ENCODE peak calls at places on chromosomes 12 and 14, in six cellular contexts. One of them, this sample, is unnamed.

GRCh38 chr12:2266666-2267623 is 214.2 kb downstream of the CACNA1C start:
- DNase-seq in heart left ventricle: no peak
- DNase-seq in skeletal muscle cell: no peak
- DNase-seq in CD8-positive, alpha-beta memory T cell: no peak
- DNase-seq in CD8-positive, alpha-beta T cell: no peak
- DNase-seq in cardiac muscle cell: no peak
- DNase-seq in this sample: no peak

GRCh38 chr14:98724734-98725133 is 547.3 kb downstream of the BCL11B start:
- DNase-seq in heart left ventricle: no peak
- DNase-seq in skeletal muscle cell: no peak
- DNase-seq in CD8-positive, alpha-beta memory T cell: no peak
- DNase-seq in CD8-positive, alpha-beta T cell: no peak
- DNase-seq in cardiac muscle cell: no peak
- DNase-seq in this sample: no peak

GRCh38 chr14:53927171-53927570 is 29.5 kb downstream of the BMP4 start:
- DNase-seq in heart left ventricle: no peak
- DNase-seq in skeletal muscle cell: peak; percentile 9
- DNase-seq in CD8-positive, alpha-beta memory T cell: no peak
- DNase-seq in CD8-positive, alpha-beta T cell: no peak
- DNase-seq in cardiac muscle cell: no peak
- DNase-seq in this sample: no peak

GRCh38 chr12:32917094-32917611 is 20.6 kb upstream of the PKP2 start:
- DNase-seq in heart left ventricle: no peak
- DNase-seq in skeletal muscle cell: no peak
- DNase-seq in CD8-positive, alpha-beta memory T cell: no peak
- DNase-seq in CD8-positive, alpha-beta T cell: no peak
- DNase-seq in cardiac muscle cell: no peak
- DNase-seq in this sample: peak; percentile 55

GRCh38 chr14:89378119-89378518 is 38.9 kb downstream of the FOXN3 start:
- DNase-seq in heart left ventricle: no peak
- DNase-seq in skeletal muscle cell: peak; percentile 23
- DNase-seq in CD8-positive, alpha-beta memory T cell: no peak
- DNase-seq in CD8-positive, alpha-beta T cell: no peak
- DNase-seq in cardiac muscle cell: no peak
- DNase-seq in this sample: no peak

GRCh38 chr14:26984318-26985177 is 386.7 kb upstream of the NOVA1 start:
- DNase-seq in heart left ventricle: peak; percentile 52
- DNase-seq in skeletal muscle cell: peak; percentile 31
- DNase-seq in CD8-positive, alpha-beta memory T cell: no peak
- DNase-seq in CD8-positive, alpha-beta T cell: no peak
- DNase-seq in cardiac muscle cell: peak; percentile 81
- DNase-seq in this sample: peak; percentile 64

GRCh38 chr12:57808351-57808750 is 10.2 kb downstream of the AVIL start:
- DNase-seq in heart left ventricle: no peak
- DNase-seq in skeletal muscle cell: no peak
- DNase-seq in CD8-positive, alpha-beta memory T cell: no peak
- DNase-seq in CD8-positive, alpha-beta T cell: no peak
- DNase-seq in cardiac muscle cell: no peak
- DNase-seq in this sample: no peak

GRCh38 chr12:49138587-49138986 is 7.4 kb upstream of the TUBA1B start:
- DNase-seq in heart left ventricle: no peak
- DNase-seq in skeletal muscle cell: no peak
- DNase-seq in CD8-positive, alpha-beta memory T cell: no peak
- DNase-seq in CD8-positive, alpha-beta T cell: no peak
- DNase-seq in cardiac muscle cell: no peak
- DNase-seq in this sample: no peak

GRCh38 chr14:75434557-75435248 is 6.9 kb downstream of the JDP2 start:
- DNase-seq in heart left ventricle: no peak
- DNase-seq in skeletal muscle cell: no peak
- DNase-seq in CD8-positive, alpha-beta memory T cell: no peak
- DNase-seq in CD8-positive, alpha-beta T cell: no peak
- DNase-seq in cardiac muscle cell: no peak
- DNase-seq in this sample: no peak

GRCh38 chr14:51430600-51430999 is 190.6 kb downstream of the TMX1 start:
- DNase-seq in heart left ventricle: no peak
- DNase-seq in skeletal muscle cell: peak; percentile 71
- DNase-seq in CD8-positive, alpha-beta memory T cell: no peak
- DNase-seq in CD8-positive, alpha-beta T cell: no peak
- DNase-seq in cardiac muscle cell: no peak
- DNase-seq in this sample: peak; percentile 49

DNA sequence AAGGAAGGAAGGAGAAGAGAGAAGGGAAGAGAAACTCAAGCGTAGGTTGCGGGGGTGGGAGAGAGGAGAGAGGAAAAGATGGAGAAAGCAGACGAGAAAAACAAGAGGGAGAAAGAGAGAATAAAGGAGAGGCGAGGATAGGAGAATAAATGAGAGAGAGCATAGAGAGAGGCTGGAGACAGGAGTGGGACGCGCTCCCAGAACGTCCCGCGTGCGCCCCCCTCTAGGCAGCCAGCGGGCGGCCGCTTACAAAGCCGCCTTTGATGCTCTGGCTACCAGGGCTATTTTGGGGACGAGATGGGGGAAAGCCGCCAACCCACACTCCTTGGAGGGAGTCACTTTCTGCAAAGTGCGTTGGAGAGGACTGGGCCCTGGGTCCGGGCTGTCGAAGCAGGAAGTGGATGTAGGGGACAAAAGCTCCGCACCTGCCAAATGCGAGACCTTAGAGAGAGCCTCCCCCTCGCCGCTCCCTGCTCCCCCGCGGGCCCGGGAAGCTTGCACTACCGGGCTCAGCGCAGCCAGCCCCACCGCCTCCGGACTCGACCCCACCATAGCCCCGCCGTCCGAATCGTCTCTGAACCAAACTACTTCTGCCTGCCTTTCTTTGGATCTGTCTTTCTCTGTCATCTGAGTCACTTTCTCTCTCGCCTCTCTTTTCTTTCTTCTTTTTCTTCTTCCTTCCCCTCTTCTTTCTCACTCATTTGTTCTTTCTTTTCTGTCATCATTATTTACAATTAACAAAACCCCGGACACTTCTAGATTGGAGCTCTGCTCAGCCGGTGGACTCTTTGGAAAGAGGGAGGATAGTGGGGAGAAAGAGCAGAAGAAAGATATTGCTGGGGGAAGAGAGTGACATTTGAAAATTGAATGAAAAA is 8.0 kb downstream of the ASCL1 start:
- DNase-seq in heart left ventricle: no peak
- DNase-seq in skeletal muscle cell: no peak
- DNase-seq in CD8-positive, alpha-beta memory T cell: no peak
- DNase-seq in CD8-positive, alpha-beta T cell: no peak
- DNase-seq in cardiac muscle cell: peak; percentile 2
- DNase-seq in this sample: no peak
- H3K4me3 ChIP-seq in heart left ventricle: no peak overlapping the region
- H3K4me3 ChIP-seq in skeletal muscle cell: no peak overlapping the region
- H3K4me3 ChIP-seq in CD8-positive, alpha-beta memory T cell: no peak overlapping the region
- H3K4me3 ChIP-seq in CD8-positive, alpha-beta T cell: no peak overlapping the region
- H3K4me3 ChIP-seq in cardiac muscle cell: peak overlapping the region; percentile 4
- H3K4me3 ChIP-seq in this sample: no peak overlapping the region

GRCh38 chr12:102021540-102022246 is 40.1 kb downstream of the WASHC3 start:
- DNase-seq in heart left ventricle: no peak
- DNase-seq in skeletal muscle cell: no peak
- DNase-seq in CD8-positive, alpha-beta memory T cell: no peak
- DNase-seq in CD8-positive, alpha-beta T cell: no peak
- DNase-seq in cardiac muscle cell: no peak
- DNase-seq in this sample: no peak

GRCh38 chr12:102024765-102025164 is 37.0 kb downstream of the WASHC3 start:
- DNase-seq in heart left ventricle: no peak
- DNase-seq in skeletal muscle cell: no peak
- DNase-seq in CD8-positive, alpha-beta memory T cell: no peak
- DNase-seq in CD8-positive, alpha-beta T cell: no peak
- DNase-seq in cardiac muscle cell: no peak
- DNase-seq in this sample: no peak

GRCh38 chr12:102026728-102027127 is 35.1 kb downstream of the WASHC3 start:
- DNase-seq in heart left ventricle: no peak
- DNase-seq in skeletal muscle cell: no peak
- DNase-seq in CD8-positive, alpha-beta memory T cell: no peak
- DNase-seq in CD8-positive, alpha-beta T cell: no peak
- DNase-seq in cardiac muscle cell: no peak
- DNase-seq in this sample: no peak

GRCh38 chr12:102023343-102023930 is 38.4 kb downstream of the WASHC3 start:
- DNase-seq in heart left ventricle: no peak
- DNase-seq in skeletal muscle cell: peak; percentile 55
- DNase-seq in CD8-positive, alpha-beta memory T cell: no peak
- DNase-seq in CD8-positive, alpha-beta T cell: no peak
- DNase-seq in cardiac muscle cell: no peak
- DNase-seq in this sample: no peak

GRCh38 chr12:102022286-102022685 is 39.5 kb downstream of the WASHC3 start:
- DNase-seq in heart left ventricle: no peak
- DNase-seq in skeletal muscle cell: no peak
- DNase-seq in CD8-positive, alpha-beta memory T cell: no peak
- DNase-seq in CD8-positive, alpha-beta T cell: no peak
- DNase-seq in cardiac muscle cell: no peak
- DNase-seq in this sample: no peak
- H3K4me3 ChIP-seq in heart left ventricle: no peak overlapping the region
- H3K4me3 ChIP-seq in skeletal muscle cell: no peak overlapping the region
- H3K4me3 ChIP-seq in CD8-positive, alpha-beta memory T cell: no peak overlapping the region
- H3K4me3 ChIP-seq in CD8-positive, alpha-beta T cell: no peak overlapping the region
- H3K4me3 ChIP-seq in cardiac muscle cell: no peak overlapping the region
- H3K4me3 ChIP-seq in this sample: no peak overlapping the region

GRCh38 chr14:91351508-91351853 is 66.1 kb downstream of the CCDC88C start:
- DNase-seq in heart left ventricle: no peak
- DNase-seq in skeletal muscle cell: no peak
- DNase-seq in CD8-positive, alpha-beta memory T cell: no peak
- DNase-seq in CD8-positive, alpha-beta T cell: no peak
- DNase-seq in cardiac muscle cell: no peak
- DNase-seq in this sample: no peak
- H3K4me3 ChIP-seq in heart left ventricle: no peak overlapping the region
- H3K4me3 ChIP-seq in skeletal muscle cell: no peak overlapping the region
- H3K4me3 ChIP-seq in CD8-positive, alpha-beta memory T cell: peak overlapping the region; percentile 62
- H3K4me3 ChIP-seq in CD8-positive, alpha-beta T cell: peak overlapping the region; percentile 27
- H3K4me3 ChIP-seq in cardiac muscle cell: no peak overlapping the region
- H3K4me3 ChIP-seq in this sample: no peak overlapping the region

GRCh38 chr12:53497461-53497860 is 1.8 kb downstream of the MAP3K12 start:
- DNase-seq in heart left ventricle: no peak
- DNase-seq in skeletal muscle cell: no peak
- DNase-seq in CD8-positive, alpha-beta memory T cell: no peak
- DNase-seq in CD8-positive, alpha-beta T cell: no peak
- DNase-seq in cardiac muscle cell: no peak
- DNase-seq in this sample: no peak

GRCh38 chr12:53496752-53497032 is 2.6 kb downstream of the MAP3K12 start:
- DNase-seq in heart left ventricle: no peak
- DNase-seq in skeletal muscle cell: no peak
- DNase-seq in CD8-positive, alpha-beta memory T cell: no peak
- DNase-seq in CD8-positive, alpha-beta T cell: no peak
- DNase-seq in cardiac muscle cell: no peak
- DNase-seq in this sample: no peak

GRCh38 chr12:53500119-53500775 is 836 bp upstream of the TARBP2 start:
- DNase-seq in heart left ventricle: peak; percentile 73
- DNase-seq in skeletal muscle cell: no peak
- DNase-seq in CD8-positive, alpha-beta memory T cell: no peak
- DNase-seq in CD8-positive, alpha-beta T cell: no peak
- DNase-seq in cardiac muscle cell: no peak
- DNase-seq in this sample: no peak

GRCh38 chr12:53499261-53500118 is at the start of gene MAP3K12:
- DNase-seq in heart left ventricle: peak; percentile 78
- DNase-seq in skeletal muscle cell: no peak
- DNase-seq in CD8-positive, alpha-beta memory T cell: peak; percentile 69
- DNase-seq in CD8-positive, alpha-beta T cell: peak; percentile 50
- DNase-seq in cardiac muscle cell: peak; percentile 72
- DNase-seq in this sample: no peak

GRCh38 chr12:53498235-53498630 is 1.0 kb downstream of the MAP3K12 start:
- DNase-seq in heart left ventricle: no peak
- DNase-seq in skeletal muscle cell: no peak
- DNase-seq in CD8-positive, alpha-beta memory T cell: no peak
- DNase-seq in CD8-positive, alpha-beta T cell: no peak
- DNase-seq in cardiac muscle cell: no peak
- DNase-seq in this sample: no peak
- H3K4me3 ChIP-seq in heart left ventricle: no peak overlapping the region
- H3K4me3 ChIP-seq in skeletal muscle cell: peak overlapping the region; percentile 77
- H3K4me3 ChIP-seq in CD8-positive, alpha-beta memory T cell: peak overlapping the region; percentile 62
- H3K4me3 ChIP-seq in CD8-positive, alpha-beta T cell: no peak overlapping the region
- H3K4me3 ChIP-seq in cardiac muscle cell: no peak overlapping the region
- H3K4me3 ChIP-seq in this sample: peak overlapping the region; percentile 56

GRCh38 chr12:104472748-104473147 is 16.0 kb downstream of the CHST11 start:
- DNase-seq in heart left ventricle: no peak
- DNase-seq in skeletal muscle cell: no peak
- DNase-seq in CD8-positive, alpha-beta memory T cell: no peak
- DNase-seq in CD8-positive, alpha-beta T cell: no peak
- DNase-seq in cardiac muscle cell: no peak
- DNase-seq in this sample: no peak

GRCh38 chr12:104471336-104471735 is 14.6 kb downstream of the CHST11 start:
- DNase-seq in heart left ventricle: no peak
- DNase-seq in skeletal muscle cell: no peak
- DNase-seq in CD8-positive, alpha-beta memory T cell: no peak
- DNase-seq in CD8-positive, alpha-beta T cell: no peak
- DNase-seq in cardiac muscle cell: no peak
- DNase-seq in this sample: no peak

GRCh38 chr12:104475269-104475668 is 18.5 kb downstream of the CHST11 start:
- DNase-seq in heart left ventricle: no peak
- DNase-seq in skeletal muscle cell: no peak
- DNase-seq in CD8-positive, alpha-beta memory T cell: no peak
- DNase-seq in CD8-positive, alpha-beta T cell: no peak
- DNase-seq in cardiac muscle cell: no peak
- DNase-seq in this sample: no peak

GRCh38 chr12:104470521-104470920 is 13.8 kb downstream of the CHST11 start:
- DNase-seq in heart left ventricle: no peak
- DNase-seq in skeletal muscle cell: no peak
- DNase-seq in CD8-positive, alpha-beta memory T cell: no peak
- DNase-seq in CD8-positive, alpha-beta T cell: no peak
- DNase-seq in cardiac muscle cell: no peak
- DNase-seq in this sample: no peak

GRCh38 chr12:104473374-104473983 is 16.7 kb downstream of the CHST11 start:
- DNase-seq in heart left ventricle: no peak
- DNase-seq in skeletal muscle cell: no peak
- DNase-seq in CD8-positive, alpha-beta memory T cell: no peak
- DNase-seq in CD8-positive, alpha-beta T cell: no peak
- DNase-seq in cardiac muscle cell: no peak
- DNase-seq in this sample: no peak
- H3K4me3 ChIP-seq in heart left ventricle: no peak overlapping the region
- H3K4me3 ChIP-seq in skeletal muscle cell: no peak overlapping the region
- H3K4me3 ChIP-seq in CD8-positive, alpha-beta memory T cell: peak overlapping the region; percentile 21
- H3K4me3 ChIP-seq in CD8-positive, alpha-beta T cell: no peak overlapping the region
- H3K4me3 ChIP-seq in cardiac muscle cell: no peak overlapping the region
- H3K4me3 ChIP-seq in this sample: no peak overlapping the region

This sample was measured in astrocyte of the cerebellum.